ENCODE peak calls at places on chromosomes 11 and 22, in five cellular contexts. X is right atrium auricular region, U is fibroblast of mammary gland, W is posterior cingulate gyrus, F is uterus. T is an unnamed sample.

GRCh38 chr22:36022162-36022561 is 6.5 kb downstream of the RBFOX2 start:
- DNase-seq in X (no peak), U (peak), W (no peak), F (no peak), T (no peak)

GRCh38 chr11:20127671-20128527 is 32.4 kb downstream of the DBX1 start:
- DNase-seq in X (peak), U (peak), W (peak), F (peak), T (peak)

GRCh38 chr11:19953342-19953741 is 206.9 kb downstream of the DBX1 start:
- DNase-seq in X (no peak), U (peak), W (no peak), F (no peak), T (peak)

GRCh38 chr11:126137146-126137545 is 74.3 kb downstream of the RPUSD4 start:
- DNase-seq in X (no peak), U (peak), W (no peak), F (no peak), T (no peak)

GRCh38 chr11:102205805-102206204 is 95.6 kb downstream of the YAP1 start:
- DNase-seq in X (no peak), U (no peak), W (peak), F (no peak), T (no peak)

GRCh38 chr11:65112551-65113360 is 1.1 kb downstream of the TM7SF2 start:
- DNase-seq in X (no peak), U (no peak), W (peak), F (peak), T (peak)

GRCh38 chr11:121123670-121124069 is 22.6 kb downstream of the TECTA start:
- DNase-seq in X (no peak), U (no peak), W (no peak), F (no peak), T (no peak)

GRCh38 chr11:111734383-111735261 is 31.6 kb downstream of the PPP2R1B start:
- DNase-seq in X (no peak), U (peak), W (peak), F (peak), T (no peak)

GRCh38 chr11:113994077-113994954 is 19.4 kb downstream of the HTR3A start:
- DNase-seq in X (no peak), U (no peak), W (peak), F (peak), T (peak)

GRCh38 chr11:10699072-10699471 is 5.5 kb upstream of the IRAG1 start:
- DNase-seq in X (no peak), U (peak), W (no peak), F (no peak), T (no peak)

GRCh38 chr11:34654491-34655334 is 33.8 kb downstream of the EHF start:
- DNase-seq in X (peak), U (peak), W (peak), F (no peak), T (peak)

GRCh38 chr22:41415554-41415953 is 31.0 kb downstream of the TOB2 start:
- DNase-seq in X (no peak), U (no peak), W (no peak), F (no peak), T (no peak)

GRCh38 chr11:12390687-12391110 is 13.3 kb downstream of the PARVA start:
- DNase-seq in X (no peak), U (no peak), W (no peak), F (no peak), T (no peak)

GRCh38 chr11:8204596-8204995 is 35.8 kb upstream of the RIC3 start:
- DNase-seq in X (no peak), U (no peak), W (no peak), F (no peak), T (no peak)

GRCh38 chr11:93717501-93717900 is 23.8 kb downstream of the TAF1D start:
- DNase-seq in X (no peak), U (no peak), W (no peak), F (no peak), T (no peak)

GRCh38 chr11:67372993-67373915 is at the start of gene CLCF1:
- DNase-seq in X (no peak), U (peak), W (peak), F (peak), T (peak)

GRCh38 chr11:69375316-69376154 is 81.6 kb downstream of the MYEOV start:
- DNase-seq in X (no peak), U (no peak), W (peak), F (peak), T (no peak)

GRCh38 chr11:10032991-10033390 is 261.0 kb downstream of the SBF2 start:
- DNase-seq in X (no peak), U (peak), W (no peak), F (no peak), T (peak)

GRCh38 chr22:46071451-46072029 is 78.8 kb upstream of the PPARA start:
- DNase-seq in X (peak), U (peak), W (peak), F (peak), T (peak)

GRCh38 chr11:71489311-71490043 is 36.5 kb downstream of the NADSYN1 start:
- DNase-seq in X (no peak), U (peak), W (no peak), F (no peak), T (peak)

GRCh38 chr11:111097191-111097590 is 148.3 kb upstream of the POU2AF2 start:
- DNase-seq in X (peak), U (peak), W (no peak), F (peak), T (peak)

GRCh38 chr22:39174498-39175120 is 22.1 kb upstream of the CBX7 start:
- DNase-seq in X (peak), U (peak), W (peak), F (peak), T (peak)

GRCh38 chr22:35020517-35020916 is 45.4 kb upstream of the ISX start:
- DNase-seq in X (no peak), U (no peak), W (no peak), F (no peak), T (no peak)

GRCh38 chr11:70570693-70571395 is 172.5 kb downstream of the CTTN start:
- DNase-seq in X (no peak), U (no peak), W (peak), F (no peak), T (no peak)